ENCODE peak calls at places on chromosomes 11 and 22, in six cellular contexts. J is suprapubic skin, Y is AG10803, M is esophagus squamous epithelium, V is IMR-90, U is astrocyte. H is an unnamed sample.
A peak's percentile ranks its signal among the peaks of the same experiment; 100 is the strongest.

GRCh38 chr11:11580831-11581492 is 40.8 kb downstream of the GALNT18 start:
- DNase-seq in M (no peak), J (no peak), U (no peak), V (no peak), Y (no peak), H (no peak)

GRCh38 chr11:869399-870126 is 26.9 kb downstream of the TSPAN4 start:
- DNase-seq in Y (no peak), M (no peak), V (no peak), U (no peak), J (no peak), H (no peak)

GRCh38 chr22:42367980-42368378 is 64.2 kb downstream of the NFAM1 start:
- DNase-seq in M (no peak), U (no peak), Y (no peak), J (peak; percentile 76), V (no peak), H (no peak)

GRCh38 chr11:73949912-73950311 is 914 bp upstream of the DNAJB13 start:
- DNase-seq in Y (no peak), J (no peak), U (no peak), V (no peak), M (no peak), H (no peak)

GRCh38 chr11:36420025-36420424 is 90.0 kb downstream of the TRAF6 start:
- DNase-seq in Y (no peak), U (no peak), M (no peak), V (no peak), J (no peak), H (no peak)

GRCh38 chr11:6557063-6557462 is 46.4 kb downstream of the RRP8 start:
- DNase-seq in U (no peak), Y (no peak), M (no peak), V (no peak), J (no peak), H (no peak)

GRCh38 chr22:25404556-25404922 is 159.9 kb upstream of the GRK3 start:
- DNase-seq in V (no peak), U (no peak), Y (no peak), M (no peak), J (peak; percentile 74), H (no peak)

GRCh38 chr22:49300951-49301397 is 526.7 kb downstream of the BRD1 start:
- DNase-seq in M (no peak), Y (no peak), U (no peak), J (peak; percentile 34), V (no peak), H (no peak)

GRCh38 chr11:100902454-100903141 is 215.5 kb downstream of the ARHGAP42 start:
- DNase-seq in J (no peak), U (no peak), Y (no peak), V (no peak), M (no peak), H (no peak)

GRCh38 chr11:17273668-17274321 is 2.7 kb upstream of the NUCB2 start:
- DNase-seq in Y (no peak), J (no peak), V (no peak), M (no peak), U (no peak), H (no peak)

GRCh38 chr11:833114-833791 is 501 bp downstream of the CD151 start:
- DNase-seq in U (no peak), Y (peak; percentile 43), M (no peak), V (no peak), J (no peak), H (no peak)

GRCh38 chr11:845872-846271 is 3.2 kb downstream of the TSPAN4 start:
- DNase-seq in M (no peak), Y (no peak), J (no peak), U (no peak), V (no peak), H (no peak)

GRCh38 chr22:37626144-37626543 is 13.3 kb upstream of the SH3BP1 start:
- DNase-seq in J (peak; percentile 80), V (peak; percentile 43), Y (peak; percentile 57), M (no peak), U (no peak), H (no peak)

GRCh38 chr11:47672283-47672730 is 29.9 kb upstream of the MTCH2 start:
- DNase-seq in V (peak; percentile 37), U (no peak), J (no peak), M (no peak), Y (no peak), H (no peak)

GRCh38 chr11:113373981-113374560 is 13.5 kb upstream of the ANKK1 start:
- DNase-seq in U (no peak), V (no peak), J (no peak), Y (no peak), M (no peak), H (no peak)

DNA sequence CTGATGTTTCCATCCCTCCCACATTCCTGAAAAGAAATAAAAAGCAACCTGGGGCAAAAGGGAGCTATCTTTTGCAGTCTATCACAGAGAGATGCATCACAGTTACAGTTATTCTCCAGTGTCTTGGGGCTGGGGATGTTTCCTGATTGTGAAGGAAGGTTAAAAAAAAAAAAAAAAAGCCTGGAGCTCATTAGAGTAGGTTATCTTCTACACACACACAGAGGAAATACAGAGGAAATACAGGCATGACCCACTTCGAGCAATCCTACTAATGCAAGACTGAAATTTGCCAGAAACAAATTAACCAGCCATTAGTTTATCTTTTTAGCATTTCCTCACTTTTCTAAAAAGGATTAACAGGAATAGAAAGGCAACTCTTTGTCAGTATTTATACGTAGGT is 89.4 kb upstream of the CLMP start:
- DNase-seq in Y (no peak), U (no peak), M (no peak), J (no peak), V (no peak), H (no peak)
- H3K4me3 ChIP-seq in Y (no peak overlapping the region), U (no peak overlapping the region), M (no peak overlapping the region), J (no peak overlapping the region), V (no peak overlapping the region), H (no peak overlapping the region)

DNA sequence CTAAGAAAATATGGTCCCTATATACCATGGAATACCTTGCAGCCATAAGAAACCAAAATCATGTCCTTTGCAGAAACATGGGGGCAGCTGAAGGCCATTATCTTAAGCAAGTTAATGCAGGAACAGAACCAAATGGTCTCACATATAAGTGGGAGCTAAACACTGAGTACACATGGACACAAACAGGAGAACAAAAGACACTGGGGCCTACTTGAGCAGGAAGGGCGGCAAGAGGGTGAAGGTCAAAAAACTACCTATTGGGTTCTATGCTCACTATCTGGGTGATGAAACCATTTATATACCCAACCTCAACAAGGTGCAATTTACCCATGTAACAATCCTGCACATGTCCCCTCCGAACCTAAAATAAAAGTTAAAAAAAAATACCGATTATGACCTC is 22.5 kb downstream of the GAS2 start:
- DNase-seq in M (no peak), V (no peak), Y (no peak), U (no peak), J (no peak), H (no peak)
- H3K4me3 ChIP-seq in M (no peak overlapping the region), V (no peak overlapping the region), Y (no peak overlapping the region), U (no peak overlapping the region), J (no peak overlapping the region), H (no peak overlapping the region)

GRCh38 chr11:124717421-124717785 is 22.3 kb upstream of the NRGN start:
- DNase-seq in Y (no peak), M (no peak), V (peak; percentile 59), J (no peak), U (no peak), H (no peak)
- H3K4me3 ChIP-seq in Y (no peak overlapping the region), M (peak overlapping the region; percentile 33), V (peak overlapping the region; percentile 31), J (peak overlapping the region; percentile 47), U (peak overlapping the region; percentile 54), H (no peak overlapping the region)

GRCh38 chr11:32439488-32440210 is 4.3 kb upstream of the WT1 start:
- DNase-seq in Y (no peak), V (no peak), M (no peak), J (no peak), U (no peak), H (no peak)
- H3K4me3 ChIP-seq in Y (no peak overlapping the region), V (no peak overlapping the region), M (no peak overlapping the region), J (no peak overlapping the region), U (no peak overlapping the region), H (no peak overlapping the region)

GRCh38 chr22:44530106-44530505 is 32.1 kb upstream of the RTL6 start:
- DNase-seq in M (no peak), V (peak; percentile 35), J (peak; percentile 17), Y (peak; percentile 49), U (no peak), H (no peak)
- H3K4me3 ChIP-seq in M (no peak overlapping the region), V (no peak overlapping the region), J (no peak overlapping the region), Y (no peak overlapping the region), U (no peak overlapping the region), H (no peak overlapping the region)

GRCh38 chr11:128716231-128716630 is 22.4 kb downstream of the FLI1 start:
- DNase-seq in M (no peak), U (no peak), Y (no peak), J (no peak), V (no peak), H (no peak)
- H3K4me3 ChIP-seq in M (peak overlapping the region; percentile 1), U (peak overlapping the region; percentile 32), Y (no peak overlapping the region), J (no peak overlapping the region), V (peak overlapping the region; percentile 5), H (no peak overlapping the region)

H was measured in neuronal stem cell.